ENCODE peak calls at places on chromosome 20, in six cellular contexts. D is AG10803, Z is pancreas, R is IMR-90, T is thyroid gland, N is A549. B is an unnamed sample.

GRCh38 chr20:20624914-20625313 is 87.5 kb downstream of the RALGAPA2 start:
- DNase-seq in Z (no peak), T (no peak), D (no peak), R (no peak), N (no peak), B (no peak)

GRCh38 chr20:8842525-8842924 is 226.4 kb upstream of the PLCB4 start:
- DNase-seq in N (no peak), R (no peak), D (no peak), T (no peak), Z (no peak), B (no peak)

GRCh38 chr20:1830240-1830639 is 65.0 kb upstream of the SIRPA start:
- DNase-seq in T (no peak), Z (peak), N (peak), R (peak), D (peak), B (peak)

GRCh38 chr20:53258741-53259140 is 286.6 kb downstream of the TSHZ2 start:
- DNase-seq in N (no peak), D (no peak), T (no peak), Z (no peak), R (no peak), B (no peak)

GRCh38 chr20:15643713-15644112 is 929.5 kb downstream of the KIF16B start:
- DNase-seq in T (no peak), N (peak), D (no peak), Z (no peak), R (peak), B (no peak)

GRCh38 chr20:25398363-25399037 is 7.9 kb upstream of the ABHD12 start:
- DNase-seq in Z (no peak), D (no peak), N (no peak), R (no peak), T (no peak), B (no peak)

GRCh38 chr20:3836132-3836531 is 10.5 kb upstream of the MAVS start:
- DNase-seq in T (no peak), D (no peak), Z (no peak), R (no peak), N (no peak), B (no peak)

GRCh38 chr20:43191946-43192847 is 2.5 kb upstream of the PTPRT start:
- DNase-seq in Z (peak), T (no peak), R (no peak), D (no peak), N (peak), B (no peak)

GRCh38 chr20:56636701-56637100 is 7.6 kb downstream of the TFAP2C start:
- DNase-seq in D (peak), R (no peak), N (no peak), T (no peak), Z (no peak), B (no peak)

GRCh38 chr20:47440857-47441773 is 60.6 kb upstream of the NCOA3 start:
- DNase-seq in N (peak), R (peak), Z (no peak), D (peak), T (no peak), B (no peak)

GRCh38 chr20:47607208-47607613 is 105.5 kb downstream of the NCOA3 start:
- DNase-seq in R (peak), T (no peak), Z (no peak), N (no peak), D (peak), B (no peak)

GRCh38 chr20:40749985-40750506 is 61.0 kb upstream of the MAFB start:
- DNase-seq in R (no peak), N (no peak), D (no peak), Z (no peak), T (no peak), B (no peak)

GRCh38 chr20:2692036-2692885 is at the start of gene EBF4:
- DNase-seq in N (peak), D (no peak), Z (peak), R (no peak), T (peak), B (no peak)

GRCh38 chr20:57480444-57481152 is 44.3 kb downstream of the CTCFL start:
- DNase-seq in T (no peak), D (no peak), Z (no peak), R (no peak), N (no peak), B (no peak)

GRCh38 chr20:50510706-50511401 is 671 bp downstream of the PTPN1 start:
- DNase-seq in D (no peak), T (no peak), Z (no peak), R (no peak), N (no peak), B (no peak)

GRCh38 chr20:57384953-57385761 is 6.0 kb upstream of the RBM38 start:
- DNase-seq in T (no peak), Z (peak), N (no peak), D (no peak), R (no peak), B (no peak)

GRCh38 chr20:45052698-45053440 is 48.1 kb downstream of the KCNS1 start:
- DNase-seq in D (peak), T (no peak), Z (no peak), R (peak), N (no peak), B (no peak)

GRCh38 chr20:50191065-50191565 is 485 bp downstream of the CEBPB start:
- DNase-seq in Z (peak), T (peak), D (no peak), R (no peak), N (no peak), B (no peak)

GRCh38 chr20:19662638-19662995 is 95.4 kb upstream of the RIN2 start:
- DNase-seq in Z (no peak), R (no peak), D (no peak), T (no peak), N (no peak), B (no peak)

GRCh38 chr20:14497004-14497403 is 159.6 kb upstream of the FLRT3 start:
- DNase-seq in Z (no peak), D (no peak), T (no peak), N (no peak), R (no peak), B (no peak)

GRCh38 chr20:36506253-36506652 is 35.1 kb upstream of the MYL9 start:
- DNase-seq in R (no peak), N (peak), T (no peak), D (no peak), Z (no peak), B (no peak)

GRCh38 chr20:56111951-56112730 is 106.8 kb upstream of the CBLN4 start:
- DNase-seq in T (no peak), Z (no peak), R (no peak), N (no peak), D (no peak), B (no peak)

GRCh38 chr20:48990467-48990866 is 55.6 kb upstream of the CSE1L start:
- DNase-seq in R (no peak), Z (no peak), T (no peak), N (no peak), D (no peak), B (no peak)

GRCh38 chr20:46401478-46401860 is 4.9 kb downstream of the ELMO2 start:
- DNase-seq in T (no peak), N (no peak), Z (no peak), R (no peak), D (no peak), B (no peak)

GRCh38 chr20:45404438-45404837 is 3.7 kb upstream of the DBNDD2 start:
- DNase-seq in N (no peak), Z (no peak), T (no peak), D (no peak), R (no peak), B (no peak)

GRCh38 chr20:3739926-3740599 is 7.6 kb downstream of the HSPA12B start:
- DNase-seq in T (no peak), Z (no peak), D (no peak), R (no peak), N (no peak), B (no peak)

GRCh38 chr20:2865630-2866029 is 7.7 kb upstream of the PTPRA start:
- DNase-seq in R (no peak), T (no peak), Z (no peak), N (no peak), D (no peak), B (no peak)

GRCh38 chr20:21796059-21796458 is 90.6 kb downstream of the PAX1 start:
- DNase-seq in R (no peak), N (peak), Z (no peak), T (no peak), D (no peak), B (no peak)

GRCh38 chr20:41329435-41330342 is 10.9 kb upstream of the LPIN3 start:
- DNase-seq in T (peak), Z (no peak), N (peak), R (peak), D (peak), B (peak)

GRCh38 chr20:50826121-50826520 is 31.3 kb downstream of the BCAS4 start:
- DNase-seq in R (peak), D (peak), T (no peak), N (no peak), Z (no peak), B (no peak)

GRCh38 chr20:219290-220115 is 7.6 kb upstream of the DEFB129 start:
- DNase-seq in R (peak), D (peak), N (peak), T (peak), Z (no peak), B (no peak)

B was measured in thoracic aorta.